ENCODE peak calls at places on chromosomes 2 and 18, in six cellular contexts. U, C, H, Q, O and E are unnamed samples.

GRCh38 chr2:159445307-159445706 is 158.8 kb upstream of the WDSUB1 start:
- DNase-seq in O (no peak), H (no peak), C (no peak), Q (no peak), U (no peak), E (no peak)

GRCh38 chr18:72942766-72943165 is 75.0 kb upstream of the NETO1 start:
- DNase-seq in U (no peak), O (no peak), C (no peak), H (no peak), Q (no peak), E (no peak)

GRCh38 chr2:158099716-158100115 is 2.0 kb upstream of the UPP2 start:
- DNase-seq in U (no peak), H (peak), O (no peak), Q (no peak), C (no peak), E (no peak)

GRCh38 chr2:173221937-173222594 is 132.6 kb upstream of the CDCA7 start:
- DNase-seq in O (no peak), H (no peak), C (no peak), U (no peak), Q (no peak), E (no peak)

GRCh38 chr2:113157108-113157896 is 16.5 kb upstream of the PSD4 start:
- DNase-seq in O (no peak), C (peak), Q (no peak), H (peak), U (no peak), E (peak)

GRCh38 chr18:47448956-47449355 is 197.5 kb upstream of the SKOR2 start:
- DNase-seq in C (no peak), O (no peak), Q (no peak), U (no peak), H (no peak), E (no peak)

GRCh38 chr18:6509417-6510198 is 94.9 kb upstream of the L3MBTL4 start:
- DNase-seq in O (no peak), U (no peak), H (no peak), Q (no peak), C (no peak), E (no peak)

GRCh38 chr2:150076281-150076680 is 411.2 kb downstream of the RND3 start:
- DNase-seq in Q (no peak), H (no peak), U (no peak), C (no peak), O (no peak), E (no peak)

GRCh38 chr2:73893764-73894474 is 1.1 kb downstream of the ACTG2 start:
- DNase-seq in O (no peak), H (no peak), Q (no peak), C (no peak), U (no peak), E (no peak)